ENCODE peak calls at places on chromosomes 1 and 21, in eight cellular contexts. One of them, this sample, is unnamed.

GRCh38 chr1:56710646-56711045 is 65.5 kb downstream of the PRKAA2 start:
- DNase-seq in Calu3: no peak
- DNase-seq in A549: peak
- DNase-seq in right lobe of liver: no peak
- DNase-seq in CD4-positive, alpha-beta T cell: no peak
- DNase-seq in natural killer cell: no peak
- DNase-seq in mesothelial cell of epicardium: no peak
- DNase-seq in psoas muscle: no peak
- DNase-seq in this sample: no peak

GRCh38 chr1:1286313-1287261 is 6.4 kb downstream of the SCNN1D start:
- DNase-seq in psoas muscle: peak
- DNase-seq in Calu3: no peak
- DNase-seq in natural killer cell: no peak
- DNase-seq in A549: no peak
- DNase-seq in mesothelial cell of epicardium: no peak
- DNase-seq in CD4-positive, alpha-beta T cell: no peak
- DNase-seq in right lobe of liver: peak
- DNase-seq in this sample: peak

GRCh38 chr1:155012052-155012546 is 9.5 kb downstream of the ZBTB7B start:
- DNase-seq in mesothelial cell of epicardium: no peak
- DNase-seq in natural killer cell: no peak
- DNase-seq in psoas muscle: peak
- DNase-seq in CD4-positive, alpha-beta T cell: no peak
- DNase-seq in A549: peak
- DNase-seq in Calu3: no peak
- DNase-seq in right lobe of liver: peak
- DNase-seq in this sample: no peak

GRCh38 chr1:3001471-3002348 is 19.6 kb upstream of the ACTRT2 start:
- DNase-seq in CD4-positive, alpha-beta T cell: no peak
- DNase-seq in Calu3: no peak
- DNase-seq in natural killer cell: no peak
- DNase-seq in right lobe of liver: no peak
- DNase-seq in psoas muscle: no peak
- DNase-seq in A549: no peak
- DNase-seq in mesothelial cell of epicardium: no peak
- DNase-seq in this sample: no peak

GRCh38 chr1:93756656-93757055 is 75.0 kb upstream of the BCAR3 start:
- DNase-seq in natural killer cell: no peak
- DNase-seq in mesothelial cell of epicardium: no peak
- DNase-seq in CD4-positive, alpha-beta T cell: no peak
- DNase-seq in right lobe of liver: no peak
- DNase-seq in A549: no peak
- DNase-seq in psoas muscle: no peak
- DNase-seq in Calu3: no peak
- DNase-seq in this sample: no peak

GRCh38 chr21:16193758-16194606 is 464.2 kb downstream of the USP25 start:
- DNase-seq in right lobe of liver: peak
- DNase-seq in psoas muscle: peak
- DNase-seq in A549: peak
- DNase-seq in natural killer cell: no peak
- DNase-seq in Calu3: peak
- DNase-seq in CD4-positive, alpha-beta T cell: no peak
- DNase-seq in mesothelial cell of epicardium: no peak
- DNase-seq in this sample: no peak

GRCh38 chr21:35399002-35399401 is 349.9 kb upstream of the RUNX1 start:
- DNase-seq in Calu3: no peak
- DNase-seq in mesothelial cell of epicardium: no peak
- DNase-seq in right lobe of liver: no peak
- DNase-seq in psoas muscle: no peak
- DNase-seq in A549: no peak
- DNase-seq in natural killer cell: no peak
- DNase-seq in CD4-positive, alpha-beta T cell: no peak
- DNase-seq in this sample: no peak

GRCh38 chr1:224433041-224433670 is 1.4 kb downstream of the WDR26 start:
- DNase-seq in right lobe of liver: peak
- DNase-seq in natural killer cell: no peak
- DNase-seq in psoas muscle: no peak
- DNase-seq in mesothelial cell of epicardium: no peak
- DNase-seq in Calu3: peak
- DNase-seq in A549: no peak
- DNase-seq in CD4-positive, alpha-beta T cell: peak
- DNase-seq in this sample: no peak

GRCh38 chr1:166975361-166976129 is at the start of gene ILDR2:
- DNase-seq in A549: peak
- DNase-seq in CD4-positive, alpha-beta T cell: peak
- DNase-seq in right lobe of liver: peak
- DNase-seq in natural killer cell: peak
- DNase-seq in Calu3: peak
- DNase-seq in psoas muscle: peak
- DNase-seq in mesothelial cell of epicardium: peak
- DNase-seq in this sample: no peak

GRCh38 chr21:44332383-44332782 is 6.8 kb downstream of the CFAP410 start:
- DNase-seq in natural killer cell: no peak
- DNase-seq in A549: no peak
- DNase-seq in psoas muscle: no peak
- DNase-seq in mesothelial cell of epicardium: no peak
- DNase-seq in Calu3: no peak
- DNase-seq in CD4-positive, alpha-beta T cell: no peak
- DNase-seq in right lobe of liver: no peak
- DNase-seq in this sample: no peak

GRCh38 chr1:160836981-160837557 is 25.6 kb downstream of the CD244 start:
- DNase-seq in psoas muscle: no peak
- DNase-seq in right lobe of liver: no peak
- DNase-seq in A549: no peak
- DNase-seq in natural killer cell: no peak
- DNase-seq in Calu3: no peak
- DNase-seq in CD4-positive, alpha-beta T cell: no peak
- DNase-seq in mesothelial cell of epicardium: no peak
- DNase-seq in this sample: no peak

GRCh38 chr21:26572668-26573381 is at the start of gene CYYR1:
- DNase-seq in CD4-positive, alpha-beta T cell: no peak
- DNase-seq in natural killer cell: no peak
- DNase-seq in right lobe of liver: peak
- DNase-seq in Calu3: no peak
- DNase-seq in psoas muscle: peak
- DNase-seq in mesothelial cell of epicardium: peak
- DNase-seq in A549: no peak
- DNase-seq in this sample: no peak

GRCh38 chr1:154006136-154006535 is 15.6 kb downstream of the RPS27 start:
- DNase-seq in CD4-positive, alpha-beta T cell: no peak
- DNase-seq in right lobe of liver: no peak
- DNase-seq in psoas muscle: no peak
- DNase-seq in natural killer cell: no peak
- DNase-seq in mesothelial cell of epicardium: no peak
- DNase-seq in A549: no peak
- DNase-seq in Calu3: no peak
- DNase-seq in this sample: no peak

GRCh38 chr1:116157096-116157495 is 45.9 kb downstream of the MAB21L3 start:
- DNase-seq in right lobe of liver: no peak
- DNase-seq in CD4-positive, alpha-beta T cell: no peak
- DNase-seq in Calu3: no peak
- DNase-seq in natural killer cell: no peak
- DNase-seq in mesothelial cell of epicardium: no peak
- DNase-seq in A549: no peak
- DNase-seq in psoas muscle: no peak
- DNase-seq in this sample: no peak

GRCh38 chr1:210344706-210345105 is 16.0 kb downstream of the HHAT start:
- DNase-seq in natural killer cell: no peak
- DNase-seq in A549: no peak
- DNase-seq in mesothelial cell of epicardium: no peak
- DNase-seq in Calu3: no peak
- DNase-seq in CD4-positive, alpha-beta T cell: no peak
- DNase-seq in psoas muscle: no peak
- DNase-seq in right lobe of liver: no peak
- DNase-seq in this sample: no peak

GRCh38 chr1:109425391-109425790 is 857 bp downstream of the PSMA5 start:
- DNase-seq in mesothelial cell of epicardium: no peak
- DNase-seq in A549: no peak
- DNase-seq in CD4-positive, alpha-beta T cell: no peak
- DNase-seq in natural killer cell: no peak
- DNase-seq in psoas muscle: no peak
- DNase-seq in right lobe of liver: no peak
- DNase-seq in Calu3: no peak
- DNase-seq in this sample: no peak

GRCh38 chr1:27033059-27033746 is 20.6 kb upstream of the TENT5B start:
- DNase-seq in natural killer cell: no peak
- DNase-seq in CD4-positive, alpha-beta T cell: no peak
- DNase-seq in Calu3: no peak
- DNase-seq in right lobe of liver: no peak
- DNase-seq in psoas muscle: peak
- DNase-seq in A549: no peak
- DNase-seq in mesothelial cell of epicardium: no peak
- DNase-seq in this sample: no peak

GRCh38 chr1:197915797-197916686 is 1.1 kb upstream of the LHX9 start:
- DNase-seq in psoas muscle: peak
- DNase-seq in A549: peak
- DNase-seq in Calu3: peak
- DNase-seq in mesothelial cell of epicardium: no peak
- DNase-seq in right lobe of liver: peak
- DNase-seq in natural killer cell: no peak
- DNase-seq in CD4-positive, alpha-beta T cell: no peak
- DNase-seq in this sample: no peak

GRCh38 chr1:203555046-203555445 is 61.1 kb downstream of the OPTC start:
- DNase-seq in psoas muscle: no peak
- DNase-seq in natural killer cell: no peak
- DNase-seq in right lobe of liver: no peak
- DNase-seq in CD4-positive, alpha-beta T cell: no peak
- DNase-seq in Calu3: no peak
- DNase-seq in mesothelial cell of epicardium: no peak
- DNase-seq in A549: no peak
- DNase-seq in this sample: no peak

GRCh38 chr1:206896261-206896660 is 982 bp upstream of the IL24 start:
- DNase-seq in A549: no peak
- DNase-seq in psoas muscle: no peak
- DNase-seq in natural killer cell: no peak
- DNase-seq in CD4-positive, alpha-beta T cell: no peak
- DNase-seq in mesothelial cell of epicardium: no peak
- DNase-seq in Calu3: no peak
- DNase-seq in right lobe of liver: no peak
- DNase-seq in this sample: no peak

GRCh38 chr1:9767964-9768668 is 55.6 kb downstream of the CLSTN1 start:
- DNase-seq in A549: peak
- DNase-seq in CD4-positive, alpha-beta T cell: no peak
- DNase-seq in right lobe of liver: no peak
- DNase-seq in natural killer cell: no peak
- DNase-seq in psoas muscle: no peak
- DNase-seq in Calu3: no peak
- DNase-seq in mesothelial cell of epicardium: no peak
- DNase-seq in this sample: no peak

DNA sequence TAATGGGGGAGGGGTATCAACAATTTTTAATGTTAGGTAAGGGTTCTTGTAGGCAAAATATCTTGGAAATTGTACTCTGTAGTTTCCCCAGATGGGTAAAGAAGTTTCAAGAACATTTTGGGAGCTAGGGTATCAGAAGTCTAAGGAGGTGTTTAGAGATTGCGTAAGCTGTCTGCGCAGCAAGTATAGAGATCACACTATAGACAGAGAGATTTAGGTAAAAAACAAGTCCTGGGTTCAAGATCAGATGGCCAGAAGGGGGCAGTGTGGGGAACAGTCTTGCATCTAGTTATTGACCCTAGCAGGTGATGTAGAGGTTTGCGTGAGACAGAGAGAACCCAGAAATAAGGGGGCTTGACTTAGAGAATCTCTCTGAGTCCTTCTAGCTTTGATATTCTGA is 80.8 kb downstream of the S1PR1 start:
- DNase-seq in natural killer cell: no peak
- DNase-seq in psoas muscle: no peak
- DNase-seq in A549: no peak
- DNase-seq in right lobe of liver: no peak
- DNase-seq in CD4-positive, alpha-beta T cell: no peak
- DNase-seq in Calu3: no peak
- DNase-seq in mesothelial cell of epicardium: no peak
- DNase-seq in this sample: no peak
- TF ChIP-seq CTCF in natural killer cell: no peak
- TF ChIP-seq CTCF in psoas muscle: no peak
- TF ChIP-seq CTCF in A549: no peak
- TF ChIP-seq CTCF in right lobe of liver: no peak
- TF ChIP-seq CTCF in CD4-positive, alpha-beta T cell: no peak
- TF ChIP-seq CTCF in Calu3: no peak
- TF ChIP-seq CTCF in mesothelial cell of epicardium: no peak
- TF ChIP-seq CTCF in this sample: no peak

GRCh38 chr1:200488375-200489165 is 78.7 kb upstream of the ZNF281 start:
- DNase-seq in A549: peak
- DNase-seq in right lobe of liver: no peak
- DNase-seq in Calu3: peak
- DNase-seq in CD4-positive, alpha-beta T cell: no peak
- DNase-seq in mesothelial cell of epicardium: no peak
- DNase-seq in natural killer cell: no peak
- DNase-seq in psoas muscle: no peak
- DNase-seq in this sample: no peak
- TF ChIP-seq CTCF in A549: peak
- TF ChIP-seq CTCF in right lobe of liver: peak
- TF ChIP-seq CTCF in Calu3: peak
- TF ChIP-seq CTCF in CD4-positive, alpha-beta T cell: peak
- TF ChIP-seq CTCF in mesothelial cell of epicardium: peak
- TF ChIP-seq CTCF in natural killer cell: peak
- TF ChIP-seq CTCF in psoas muscle: peak
- TF ChIP-seq CTCF in this sample: peak

DNA sequence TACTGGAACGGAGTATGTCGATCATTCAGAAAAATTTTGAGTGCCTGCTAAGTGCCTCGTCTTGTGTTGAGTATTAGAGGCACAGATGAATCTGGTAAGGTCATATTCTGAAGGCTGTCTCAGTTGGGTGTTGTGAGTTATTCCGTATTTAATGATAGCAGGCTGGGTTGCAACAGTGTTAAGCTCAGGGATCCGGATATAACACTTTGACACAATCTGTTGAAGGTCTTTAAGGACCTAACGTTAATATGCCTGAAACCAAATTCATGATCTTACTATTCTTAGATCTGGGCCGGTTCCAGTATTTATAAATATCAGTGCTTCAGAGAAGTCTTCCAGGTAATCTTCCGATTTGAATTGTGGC is 555 bp downstream of the PRPF38A start:
- DNase-seq in Calu3: no peak
- DNase-seq in natural killer cell: no peak
- DNase-seq in right lobe of liver: no peak
- DNase-seq in A549: no peak
- DNase-seq in psoas muscle: no peak
- DNase-seq in mesothelial cell of epicardium: no peak
- DNase-seq in CD4-positive, alpha-beta T cell: no peak
- DNase-seq in this sample: no peak
- TF ChIP-seq CTCF in Calu3: no peak
- TF ChIP-seq CTCF in natural killer cell: no peak
- TF ChIP-seq CTCF in right lobe of liver: no peak
- TF ChIP-seq CTCF in A549: no peak
- TF ChIP-seq CTCF in psoas muscle: no peak
- TF ChIP-seq CTCF in mesothelial cell of epicardium: no peak
- TF ChIP-seq CTCF in CD4-positive, alpha-beta T cell: no peak
- TF ChIP-seq CTCF in this sample: peak

GRCh38 chr1:229102741-229103480 is 168.0 kb upstream of the RAB4A start:
- DNase-seq in right lobe of liver: no peak
- DNase-seq in A549: no peak
- DNase-seq in CD4-positive, alpha-beta T cell: no peak
- DNase-seq in natural killer cell: no peak
- DNase-seq in Calu3: no peak
- DNase-seq in psoas muscle: no peak
- DNase-seq in mesothelial cell of epicardium: no peak
- DNase-seq in this sample: no peak
- TF ChIP-seq CTCF in right lobe of liver: peak
- TF ChIP-seq CTCF in A549: no peak
- TF ChIP-seq CTCF in CD4-positive, alpha-beta T cell: no peak
- TF ChIP-seq CTCF in natural killer cell: no peak
- TF ChIP-seq CTCF in Calu3: no peak
- TF ChIP-seq CTCF in psoas muscle: no peak
- TF ChIP-seq CTCF in mesothelial cell of epicardium: no peak
- TF ChIP-seq CTCF in this sample: no peak

GRCh38 chr1:226149806-226150205 is 36.7 kb downstream of the ACBD3 start:
- DNase-seq in right lobe of liver: no peak
- DNase-seq in psoas muscle: no peak
- DNase-seq in Calu3: no peak
- DNase-seq in natural killer cell: no peak
- DNase-seq in A549: peak
- DNase-seq in CD4-positive, alpha-beta T cell: no peak
- DNase-seq in mesothelial cell of epicardium: no peak
- DNase-seq in this sample: no peak
- TF ChIP-seq CTCF in right lobe of liver: no peak
- TF ChIP-seq CTCF in psoas muscle: no peak
- TF ChIP-seq CTCF in Calu3: no peak
- TF ChIP-seq CTCF in natural killer cell: no peak
- TF ChIP-seq CTCF in A549: no peak
- TF ChIP-seq CTCF in CD4-positive, alpha-beta T cell: no peak
- TF ChIP-seq CTCF in mesothelial cell of epicardium: no peak
- TF ChIP-seq CTCF in this sample: no peak

This sample was measured in CD14-positive monocyte.